ENCODE peak calls at places on chromosome 7, in four cellular contexts. One of them, this sample, is unnamed.

GRCh38 chr7:120986665-120987064 is 1.8 kb upstream of the CPED1 start:
- DNase-seq in sigmoid colon: no peak
- DNase-seq in brain microvascular endothelial cell: no peak
- DNase-seq in right lobe of liver: no peak
- DNase-seq in this sample: no peak

GRCh38 chr7:33751395-33751794 is 153.9 kb upstream of the BMPER start:
- DNase-seq in sigmoid colon: no peak
- DNase-seq in brain microvascular endothelial cell: no peak
- DNase-seq in right lobe of liver: no peak
- DNase-seq in this sample: no peak

GRCh38 chr7:68074242-68074641 is 1077.6 kb downstream of the TYW1 start:
- DNase-seq in sigmoid colon: no peak
- DNase-seq in brain microvascular endothelial cell: no peak
- DNase-seq in right lobe of liver: no peak
- DNase-seq in this sample: no peak

GRCh38 chr7:149815121-149815520 is 23.1 kb upstream of the ZNF862 start:
- DNase-seq in sigmoid colon: no peak
- DNase-seq in brain microvascular endothelial cell: no peak
- DNase-seq in right lobe of liver: no peak
- DNase-seq in this sample: no peak

GRCh38 chr7:76352193-76352592 is 6.6 kb downstream of the YWHAG start:
- DNase-seq in sigmoid colon: peak; percentile 36
- DNase-seq in brain microvascular endothelial cell: no peak
- DNase-seq in right lobe of liver: no peak
- DNase-seq in this sample: no peak

GRCh38 chr7:26376208-26376917 is 84.7 kb downstream of the SNX10 start:
- DNase-seq in sigmoid colon: no peak
- DNase-seq in brain microvascular endothelial cell: no peak
- DNase-seq in right lobe of liver: peak; percentile 51
- DNase-seq in this sample: no peak

GRCh38 chr7:47888371-47889265 is 59.6 kb downstream of the PKD1L1 start:
- DNase-seq in sigmoid colon: no peak
- DNase-seq in brain microvascular endothelial cell: no peak
- DNase-seq in right lobe of liver: no peak
- DNase-seq in this sample: peak; percentile 16

GRCh38 chr7:140506788-140507464 is 27.6 kb upstream of the MKRN1 start:
- DNase-seq in sigmoid colon: peak; percentile 91
- DNase-seq in brain microvascular endothelial cell: peak; percentile 63
- DNase-seq in right lobe of liver: no peak
- DNase-seq in this sample: no peak

GRCh38 chr7:147413243-147413642 is 1177.3 kb upstream of the C7orf33 start:
- DNase-seq in sigmoid colon: no peak
- DNase-seq in brain microvascular endothelial cell: no peak
- DNase-seq in right lobe of liver: no peak
- DNase-seq in this sample: no peak

GRCh38 chr7:44448456-44448855 is 42.0 kb downstream of the NUDCD3 start:
- DNase-seq in sigmoid colon: no peak
- DNase-seq in brain microvascular endothelial cell: no peak
- DNase-seq in right lobe of liver: no peak
- DNase-seq in this sample: no peak

GRCh38 chr7:113805976-113806375 is 112.8 kb downstream of the PPP1R3A start:
- DNase-seq in sigmoid colon: no peak
- DNase-seq in brain microvascular endothelial cell: no peak
- DNase-seq in right lobe of liver: no peak
- DNase-seq in this sample: no peak

GRCh38 chr7:64463636-64464375 is 99.1 kb downstream of the ZNF680 start:
- DNase-seq in sigmoid colon: peak; percentile 78
- DNase-seq in brain microvascular endothelial cell: peak; percentile 2
- DNase-seq in right lobe of liver: no peak
- DNase-seq in this sample: no peak

GRCh38 chr7:21146642-21147423 is 281.1 kb upstream of the SP4 start:
- DNase-seq in sigmoid colon: no peak
- DNase-seq in brain microvascular endothelial cell: no peak
- DNase-seq in right lobe of liver: no peak
- DNase-seq in this sample: no peak

GRCh38 chr7:49630513-49630912 is 142.9 kb upstream of the VWC2 start:
- DNase-seq in sigmoid colon: no peak
- DNase-seq in brain microvascular endothelial cell: no peak
- DNase-seq in right lobe of liver: no peak
- DNase-seq in this sample: no peak

GRCh38 chr7:49635800-49636199 is 137.6 kb upstream of the VWC2 start:
- DNase-seq in sigmoid colon: no peak
- DNase-seq in brain microvascular endothelial cell: no peak
- DNase-seq in right lobe of liver: no peak
- DNase-seq in this sample: no peak

GRCh38 chr7:49631071-49631826 is 142.2 kb upstream of the VWC2 start:
- DNase-seq in sigmoid colon: no peak
- DNase-seq in brain microvascular endothelial cell: no peak
- DNase-seq in right lobe of liver: no peak
- DNase-seq in this sample: no peak
- H3K4me3 ChIP-seq in sigmoid colon: no peak overlapping the region
- H3K4me3 ChIP-seq in brain microvascular endothelial cell: no peak overlapping the region
- H3K4me3 ChIP-seq in right lobe of liver: no peak overlapping the region
- H3K4me3 ChIP-seq in this sample: no peak overlapping the region

GRCh38 chr7:1844336-1844955 is 174.4 kb downstream of the ELFN1 start:
- DNase-seq in sigmoid colon: peak; percentile 60
- DNase-seq in brain microvascular endothelial cell: no peak
- DNase-seq in right lobe of liver: peak; percentile 52
- DNase-seq in this sample: no peak
- TF ChIP-seq CTCF in sigmoid colon: no peak
- TF ChIP-seq CTCF in brain microvascular endothelial cell: peak; percentile 15
- TF ChIP-seq CTCF in right lobe of liver: no peak
- TF ChIP-seq CTCF in this sample: no peak

GRCh38 chr7:17007841-17008240 is 126.1 kb upstream of the AGR3 start:
- DNase-seq in sigmoid colon: no peak
- DNase-seq in brain microvascular endothelial cell: no peak
- DNase-seq in right lobe of liver: no peak
- DNase-seq in this sample: no peak

GRCh38 chr7:17013204-17013603 is 131.4 kb upstream of the AGR3 start:
- DNase-seq in sigmoid colon: no peak
- DNase-seq in brain microvascular endothelial cell: no peak
- DNase-seq in right lobe of liver: no peak
- DNase-seq in this sample: no peak

GRCh38 chr7:17005277-17005676 is 123.5 kb upstream of the AGR3 start:
- DNase-seq in sigmoid colon: no peak
- DNase-seq in brain microvascular endothelial cell: no peak
- DNase-seq in right lobe of liver: no peak
- DNase-seq in this sample: no peak

GRCh38 chr7:17010637-17011300 is 129.0 kb upstream of the AGR3 start:
- DNase-seq in sigmoid colon: no peak
- DNase-seq in brain microvascular endothelial cell: no peak
- DNase-seq in right lobe of liver: no peak
- DNase-seq in this sample: no peak

DNA sequence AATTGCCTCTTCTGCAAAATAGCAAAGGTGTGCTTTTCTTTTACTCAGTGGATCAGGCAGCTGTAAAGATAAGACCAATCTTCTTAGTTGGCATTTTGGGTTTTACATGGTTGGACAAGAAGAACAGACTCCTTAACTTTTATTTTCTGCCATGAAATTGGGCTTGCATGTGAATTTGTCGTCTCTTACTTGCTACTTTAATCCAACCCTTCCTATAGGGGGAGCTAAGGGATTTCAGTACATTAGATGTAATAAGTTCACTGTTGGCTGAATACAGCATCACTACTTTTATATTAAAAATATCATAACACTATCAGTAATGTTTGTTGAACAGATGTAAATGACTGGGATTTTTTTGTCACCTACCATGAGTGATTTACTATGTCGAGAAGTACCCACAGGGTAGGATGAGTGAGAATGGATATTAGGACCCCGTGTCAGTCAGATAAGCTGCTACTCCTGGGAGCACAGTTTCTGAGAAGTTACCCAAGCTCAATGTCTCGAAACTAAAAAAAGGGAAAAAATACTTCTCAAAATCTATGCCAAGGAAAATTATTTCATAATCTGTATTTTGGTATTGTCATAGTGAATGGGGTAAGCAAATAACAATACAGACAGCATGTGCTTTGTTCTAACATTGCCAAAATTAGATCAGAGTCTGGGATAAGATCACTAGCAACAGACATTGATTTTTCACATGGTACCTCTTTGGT is 127.4 kb upstream of the AGR3 start:
- DNase-seq in sigmoid colon: no peak
- DNase-seq in brain microvascular endothelial cell: no peak
- DNase-seq in right lobe of liver: no peak
- DNase-seq in this sample: no peak
- H3K4me3 ChIP-seq in sigmoid colon: no peak overlapping the region
- H3K4me3 ChIP-seq in brain microvascular endothelial cell: no peak overlapping the region
- H3K4me3 ChIP-seq in right lobe of liver: no peak overlapping the region
- H3K4me3 ChIP-seq in this sample: no peak overlapping the region

GRCh38 chr7:116588641-116589594 is 64.1 kb downstream of the CAV1 start:
- DNase-seq in sigmoid colon: no peak
- DNase-seq in brain microvascular endothelial cell: peak; percentile 44
- DNase-seq in right lobe of liver: no peak
- DNase-seq in this sample: no peak
- TF ChIP-seq CTCF in sigmoid colon: peak; percentile 68
- TF ChIP-seq CTCF in brain microvascular endothelial cell: peak; percentile 17
- TF ChIP-seq CTCF in right lobe of liver: peak; percentile 74
- TF ChIP-seq CTCF in this sample: peak; percentile 36

DNA sequence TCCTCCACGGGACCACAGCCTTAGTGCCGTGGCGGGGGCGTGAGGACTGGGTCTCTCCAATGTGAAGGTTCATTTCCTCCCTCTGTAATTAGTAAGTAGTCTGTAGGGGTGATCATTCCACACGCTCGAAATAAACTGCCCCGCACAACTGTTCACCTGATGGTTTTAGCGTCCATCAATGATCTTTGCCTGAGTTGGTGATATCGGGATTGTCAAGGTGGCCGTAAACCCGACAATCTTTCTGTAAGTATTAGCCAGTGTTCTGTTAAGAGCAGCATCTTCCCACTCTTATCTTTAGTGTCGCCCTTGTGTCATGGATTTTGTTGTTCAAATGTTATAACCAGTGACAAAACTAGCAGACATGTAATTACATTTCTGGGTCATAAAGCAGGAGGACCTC is 17.7 kb downstream of the AGAP3 start:
- DNase-seq in sigmoid colon: no peak
- DNase-seq in brain microvascular endothelial cell: no peak
- DNase-seq in right lobe of liver: no peak
- DNase-seq in this sample: no peak
- H3K4me3 ChIP-seq in sigmoid colon: no peak overlapping the region
- H3K4me3 ChIP-seq in brain microvascular endothelial cell: no peak overlapping the region
- H3K4me3 ChIP-seq in right lobe of liver: no peak overlapping the region
- H3K4me3 ChIP-seq in this sample: no peak overlapping the region

DNA sequence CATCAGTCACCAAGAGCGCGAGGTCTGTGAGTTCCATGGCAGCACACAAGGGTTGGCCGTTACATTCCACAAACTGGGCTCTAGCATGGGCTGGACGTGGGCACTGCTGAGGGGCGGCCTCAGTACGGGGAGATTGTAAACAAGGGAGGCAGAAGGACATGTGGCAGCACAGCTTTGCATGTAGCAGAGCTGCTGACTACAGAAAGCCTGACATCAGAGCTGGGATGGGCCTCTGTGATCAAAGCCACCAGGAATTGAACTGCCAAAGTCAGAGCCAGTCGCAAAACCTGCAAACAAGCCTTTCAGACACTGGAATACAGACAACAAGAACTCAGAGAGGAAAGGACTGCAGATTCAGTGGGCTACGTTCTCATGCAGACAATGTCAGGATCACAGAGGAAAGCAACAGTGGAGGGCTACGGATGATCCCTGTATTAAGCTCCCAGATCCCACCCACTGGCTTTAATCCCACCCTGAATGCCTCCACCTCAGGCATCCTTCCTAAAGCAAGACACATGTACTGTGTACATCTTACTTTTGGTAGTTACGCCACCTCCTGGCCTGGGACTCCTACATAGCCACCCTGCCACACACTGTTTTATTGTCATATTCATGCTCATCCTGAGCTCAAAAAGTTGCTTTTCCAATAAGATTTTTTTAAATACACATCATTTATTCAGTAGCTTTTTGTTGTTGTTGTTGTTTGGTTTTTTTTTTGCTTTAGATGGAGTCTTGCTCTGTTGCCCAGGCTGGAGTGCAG is 291.1 kb upstream of the IMMP2L start:
- DNase-seq in sigmoid colon: no peak
- DNase-seq in brain microvascular endothelial cell: no peak
- DNase-seq in right lobe of liver: no peak
- DNase-seq in this sample: no peak
- TF ChIP-seq CTCF in sigmoid colon: no peak
- TF ChIP-seq CTCF in brain microvascular endothelial cell: peak; percentile 48
- TF ChIP-seq CTCF in right lobe of liver: no peak
- TF ChIP-seq CTCF in this sample: peak; percentile 32